ENCODE peak calls at places on chromosomes 11 and 22, in four cellular contexts. W is WTC11, J is K562, M is HepG2. V is an unnamed sample.

GRCh38 chr11:102802341-102802740 is 4.4 kb upstream of the MMP1 start:
- DNase-seq in W (no peak), M (no peak), J (no peak), V (no peak)

GRCh38 chr11:20360650-20361049 is 2.9 kb upstream of the HTATIP2 start:
- DNase-seq in J (no peak), M (peak), W (no peak), V (peak)

GRCh38 chr22:45073064-45073463 is 63.3 kb upstream of the PHF21B start:
- DNase-seq in M (no peak), W (no peak), J (no peak), V (no peak)

GRCh38 chr11:87859583-87859982 is 315.7 kb downstream of the RAB38 start:
- DNase-seq in J (no peak), M (no peak), W (no peak), V (no peak)

GRCh38 chr11:2696461-2696860 is 3.3 kb downstream of the KCNQ1OT1 start:
- DNase-seq in W (no peak), M (no peak), J (no peak), V (no peak)

GRCh38 chr22:50544078-50544745 is 1.5 kb upstream of the KLHDC7B start:
- DNase-seq in W (peak), J (no peak), M (no peak), V (peak)

GRCh38 chr11:112650568-112650967 is 310.7 kb upstream of the NCAM1 start:
- DNase-seq in J (no peak), W (no peak), M (no peak), V (no peak)

GRCh38 chr11:113363406-113363805 is 24.2 kb upstream of the ANKK1 start:
- DNase-seq in W (no peak), M (no peak), J (no peak), V (no peak)

GRCh38 chr22:42688914-42689275 is 31.8 kb downstream of the A4GALT start:
- DNase-seq in W (no peak), M (no peak), J (no peak), V (no peak)

GRCh38 chr11:117795726-117796455 is 1.1 kb downstream of the DSCAML1 start:
- DNase-seq in W (peak), J (no peak), M (no peak), V (no peak)

GRCh38 chr11:100515087-100515486 is 172.0 kb upstream of the ARHGAP42 start:
- DNase-seq in J (no peak), M (no peak), W (peak), V (peak)

GRCh38 chr11:30581646-30582045 is 4.5 kb downstream of the MPPED2 start:
- DNase-seq in W (no peak), J (no peak), M (no peak), V (no peak)

GRCh38 chr11:133920109-133920990 is 36.4 kb downstream of the IGSF9B start:
- DNase-seq in M (no peak), J (no peak), W (no peak), V (no peak)

GRCh38 chr22:27668828-27669797 is 132.4 kb downstream of the MN1 start:
- DNase-seq in W (no peak), M (peak), J (peak), V (peak)

GRCh38 chr22:27669798-27670599 is 131.6 kb downstream of the MN1 start:
- DNase-seq in W (no peak), J (no peak), M (peak), V (no peak)

GRCh38 chr22:27663812-27664211 is 137.7 kb downstream of the MN1 start:
- DNase-seq in M (no peak), J (no peak), W (no peak), V (no peak)

GRCh38 chr22:27666272-27666997 is 135.1 kb downstream of the MN1 start:
- DNase-seq in J (no peak), M (no peak), W (no peak), V (no peak)

GRCh38 chr22:27667121-27667843 is 134.3 kb downstream of the MN1 start:
- DNase-seq in M (no peak), W (no peak), J (no peak), V (no peak)
- TF ChIP-seq JUN in M (no peak), W (no peak), J (no peak), V (no peak)

DNA sequence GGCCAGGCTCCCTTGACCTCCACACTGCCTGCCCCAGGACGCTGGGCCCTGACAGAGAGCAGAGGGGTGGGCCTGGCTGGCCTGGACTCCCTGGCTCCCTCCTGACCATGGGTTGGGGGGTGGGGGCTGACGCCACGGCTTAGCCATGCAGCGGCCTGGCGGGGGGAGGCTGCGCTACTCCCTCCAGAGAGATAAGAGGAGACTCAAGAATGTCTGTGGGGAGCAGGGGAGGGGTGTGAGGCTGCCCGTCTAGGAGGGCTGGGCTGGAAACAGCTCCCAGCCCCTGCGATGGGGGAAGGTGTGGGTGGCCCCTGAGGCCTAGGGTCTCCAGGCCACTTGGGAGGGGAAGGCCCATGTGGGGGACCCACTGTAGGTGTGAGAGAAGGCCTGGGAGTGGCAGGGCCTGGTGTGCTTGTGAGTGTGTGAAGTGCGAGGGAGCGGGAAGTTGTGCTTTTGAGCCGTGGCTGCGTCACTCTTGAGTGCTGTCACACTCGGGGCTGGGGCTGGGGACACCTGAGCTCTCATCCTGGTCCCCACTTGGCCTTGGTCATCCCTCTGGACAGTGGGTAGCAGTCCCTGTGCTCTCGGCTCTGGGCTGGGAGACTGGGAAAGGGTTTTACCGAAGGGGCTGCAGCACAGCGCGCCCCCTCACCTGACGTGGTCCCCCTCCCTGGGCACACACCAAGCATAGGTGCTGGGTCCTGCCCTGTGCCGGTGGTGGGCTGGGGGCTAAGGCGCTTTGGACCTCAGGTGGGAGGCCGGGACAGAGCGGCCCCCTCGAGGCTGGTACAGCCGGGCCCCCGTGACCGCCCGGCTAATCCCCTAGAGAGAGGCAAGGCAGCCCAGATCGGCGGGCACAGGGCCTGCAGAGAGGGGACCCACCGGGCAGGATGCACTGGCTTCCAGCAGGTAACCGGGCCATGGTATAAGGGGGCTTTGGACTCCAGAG is 2.4 kb downstream of the MYRF start:
- DNase-seq in W (no peak), M (no peak), J (peak), V (no peak)
- TF ChIP-seq ESRRA in W (no peak), M (no peak), J (no peak), V (no peak)

GRCh38 chr11:47886096-47886495 is 37.9 kb upstream of the NUP160 start:
- DNase-seq in J (no peak), W (no peak), M (no peak), V (peak)
- TF ChIP-seq JUN in J (no peak), W (no peak), M (no peak), V (no peak)

GRCh38 chr22:40958329-40958728 is 7.2 kb downstream of the RBX1 start:
- DNase-seq in W (no peak), M (no peak), J (no peak), V (no peak)
- TF ChIP-seq ESRRA in W (no peak), M (no peak), J (no peak), V (no peak)

GRCh38 chr22:16955678-16956210 is 52.3 kb downstream of the GAB4 start:
- DNase-seq in W (no peak), J (no peak), M (no peak), V (no peak)

GRCh38 chr22:16956290-16956689 is 51.7 kb downstream of the GAB4 start:
- DNase-seq in J (no peak), M (no peak), W (no peak), V (no peak)

GRCh38 chr22:16955081-16955480 is 52.9 kb downstream of the GAB4 start:
- DNase-seq in W (no peak), M (no peak), J (no peak), V (no peak)

GRCh38 chr22:16954060-16954403 is 54.0 kb downstream of the GAB4 start:
- DNase-seq in J (no peak), W (no peak), M (no peak), V (no peak)

DNA sequence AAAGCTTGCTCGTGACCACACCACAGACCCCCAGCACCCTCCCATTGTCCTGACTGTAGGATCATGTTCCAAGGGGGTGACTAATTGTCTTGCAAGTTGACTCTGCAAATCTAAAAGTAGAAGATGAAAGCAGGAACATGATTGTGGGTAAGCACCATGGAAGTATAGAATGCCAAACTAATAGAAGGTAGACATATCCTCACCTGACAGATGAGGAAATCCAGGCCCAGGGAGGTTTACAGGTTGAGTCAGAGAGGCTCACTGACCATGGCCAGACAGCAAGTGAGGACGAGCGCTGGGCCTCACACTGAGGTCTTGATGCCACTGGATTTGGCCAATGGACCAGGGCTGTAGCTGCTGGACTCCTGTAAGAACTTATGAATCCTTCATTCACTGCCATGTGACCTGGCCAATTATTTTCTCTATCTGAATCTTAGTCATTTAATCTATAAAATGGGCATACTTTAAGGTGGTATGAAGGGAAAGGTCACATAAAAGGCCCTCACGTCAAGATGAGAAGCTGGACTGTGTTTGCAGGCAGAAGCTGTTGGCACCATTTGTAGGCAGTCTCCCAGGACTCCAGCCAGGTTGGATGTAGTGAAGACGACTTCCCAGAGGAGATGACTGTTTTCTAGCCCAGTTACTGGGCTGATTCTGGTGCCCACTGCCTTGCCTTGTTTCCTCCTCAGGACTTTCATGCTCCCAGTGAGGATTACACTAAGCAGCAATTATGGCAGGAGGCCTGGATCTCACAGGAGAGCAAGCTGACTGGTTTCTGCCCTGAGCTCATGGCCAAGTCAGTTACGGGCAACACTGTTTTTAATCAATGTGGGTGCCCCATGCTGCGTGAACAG is 54.6 kb downstream of the GAB4 start:
- DNase-seq in W (no peak), J (no peak), M (no peak), V (no peak)
- TF ChIP-seq JUN in W (no peak), J (no peak), M (no peak), V (no peak)

GRCh38 chr11:29326757-29327156 is 690.1 kb downstream of the KCNA4 start:
- DNase-seq in M (no peak), J (no peak), W (no peak), V (no peak)
- TF ChIP-seq ESRRA in M (no peak), J (no peak), W (no peak), V (no peak)

GRCh38 chr11:9834281-9834680 is 170.4 kb downstream of the SWAP70 start:
- DNase-seq in J (no peak), W (no peak), M (no peak), V (no peak)
- TF ChIP-seq JUN in J (no peak), W (no peak), M (no peak), V (no peak)

DNA sequence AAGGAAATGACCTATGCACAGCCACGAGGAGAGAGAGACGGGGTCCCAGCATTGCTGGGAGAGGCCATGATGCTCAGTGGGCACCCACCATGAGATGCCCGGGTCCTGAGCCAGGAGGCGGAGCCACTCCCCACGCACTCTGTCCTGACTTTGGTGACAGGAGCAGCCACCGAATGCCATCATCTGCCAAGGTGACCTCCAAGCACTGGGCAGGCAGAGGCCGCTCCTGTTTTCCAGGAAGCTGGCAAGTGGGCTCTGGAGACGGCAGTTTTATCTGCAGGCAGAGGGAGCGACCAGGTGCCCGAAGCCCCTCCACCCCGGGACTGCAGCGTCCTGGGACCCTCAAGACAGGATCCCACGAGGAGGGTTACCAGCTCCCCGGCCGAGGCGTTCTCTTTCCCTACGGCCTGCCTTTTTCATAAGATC is 453.9 kb downstream of the BRD1 start:
- DNase-seq in J (no peak), M (no peak), W (no peak), V (no peak)
- TF ChIP-seq ESRRA in J (no peak), M (no peak), W (no peak), V (no peak)

GRCh38 chr11:10303558-10304363 is 1.1 kb upstream of the ADM start:
- DNase-seq in J (peak), M (peak), W (peak), V (peak)
- TF ChIP-seq JUN in J (no peak), M (no peak), W (no peak), V (peak)

GRCh38 chr11:68503792-68504191 is 43.2 kb downstream of the PPP6R3 start:
- DNase-seq in M (no peak), J (no peak), W (no peak), V (no peak)

GRCh38 chr11:68504432-68505066 is 44.0 kb downstream of the PPP6R3 start:
- DNase-seq in W (no peak), M (no peak), J (no peak), V (no peak)

GRCh38 chr11:68505596-68505995 is 45.0 kb downstream of the PPP6R3 start:
- DNase-seq in W (no peak), M (no peak), J (no peak), V (no peak)

GRCh38 chr11:68501813-68502212 is 41.3 kb downstream of the PPP6R3 start:
- DNase-seq in W (no peak), M (no peak), J (no peak), V (no peak)

DNA sequence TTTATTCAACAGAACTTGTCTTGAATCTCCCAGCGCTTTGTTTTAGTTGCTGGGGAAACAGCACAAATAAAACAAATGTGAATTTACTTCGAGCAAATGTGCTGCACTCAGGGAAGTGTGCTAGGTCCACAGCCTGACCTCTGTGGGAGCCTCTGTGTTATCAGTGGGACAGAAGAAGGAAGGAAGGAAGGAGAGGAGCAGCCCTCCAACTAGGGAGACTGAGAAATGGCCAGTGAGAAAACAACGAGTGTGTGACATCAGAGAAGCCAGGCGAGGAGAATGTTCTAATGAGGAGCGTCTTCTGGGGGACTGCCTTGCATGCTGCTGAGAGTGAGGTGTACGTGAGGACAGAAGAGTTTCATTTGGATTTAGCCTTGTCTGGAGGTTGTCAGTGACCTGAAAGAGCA is 42.7 kb downstream of the PPP6R3 start:
- DNase-seq in W (no peak), M (no peak), J (peak), V (peak)
- TF ChIP-seq ESRRA in W (no peak), M (no peak), J (no peak), V (no peak)